ENCODE peak calls at places on chromosomes 5 and 9, in nine cellular contexts. O is right lobe of liver, M is spleen, C is tibial nerve, R is heart right ventricle, H is mammary epithelial cell, T is H1, P is hepatocyte, I is stomach. F is an unnamed sample.

GRCh38 chr9:131673531-131673930 is 66.3 kb downstream of the RAPGEF1 start:
- DNase-seq in O (no peak), M (no peak), C (no peak), R (no peak), H (no peak), T (no peak), P (no peak), I (no peak), F (no peak)

GRCh38 chr9:125752070-125752628 is 5.0 kb downstream of the PBX3 start:
- DNase-seq in O (no peak), M (no peak), C (no peak), R (no peak), H (peak; percentile 15), T (no peak), P (no peak), I (no peak), F (no peak)

GRCh38 chr5:172643392-172643871 is 2.4 kb downstream of the NEURL1B start:
- DNase-seq in O (no peak), M (peak; percentile 10), C (no peak), R (no peak), H (no peak), T (no peak), P (no peak), I (no peak), F (no peak)

GRCh38 chr5:61051267-61051666 is 106.3 kb downstream of the NDUFAF2 start:
- DNase-seq in O (no peak), M (no peak), C (no peak), R (no peak), H (peak; percentile 43), T (no peak), P (peak; percentile 20), I (no peak), F (peak; percentile 64)

GRCh38 chr5:93819666-93820065 is 78.3 kb upstream of the POU5F2 start:
- DNase-seq in O (no peak), M (no peak), C (no peak), R (no peak), H (no peak), T (no peak), P (no peak), I (no peak), F (no peak)

GRCh38 chr9:82903503-82903902 is 159.4 kb downstream of the RASEF start:
- DNase-seq in O (no peak), M (no peak), C (no peak), R (no peak), H (no peak), T (no peak), P (no peak), I (no peak), F (no peak)

GRCh38 chr9:88747768-88748167 is 212.8 kb downstream of the NXNL2 start:
- DNase-seq in O (no peak), M (peak; percentile 8), C (peak; percentile 28), R (no peak), H (peak; percentile 79), T (no peak), P (peak; percentile 83), I (no peak), F (peak; percentile 63)

GRCh38 chr5:33828611-33829286 is 63.0 kb downstream of the ADAMTS12 start:
- DNase-seq in O (no peak), M (no peak), C (no peak), R (no peak), H (no peak), T (no peak), P (no peak), I (no peak), F (no peak)

GRCh38 chr9:22229069-22229468 is 217.6 kb upstream of the DMRTA1 start:
- DNase-seq in O (no peak), M (no peak), C (no peak), R (no peak), H (no peak), T (no peak), P (no peak), I (no peak), F (no peak)

GRCh38 chr5:1983401-1983800 is 100.7 kb upstream of the IRX4 start:
- DNase-seq in O (no peak), M (no peak), C (no peak), R (no peak), H (no peak), T (no peak), P (no peak), I (no peak), F (no peak)

DNA sequence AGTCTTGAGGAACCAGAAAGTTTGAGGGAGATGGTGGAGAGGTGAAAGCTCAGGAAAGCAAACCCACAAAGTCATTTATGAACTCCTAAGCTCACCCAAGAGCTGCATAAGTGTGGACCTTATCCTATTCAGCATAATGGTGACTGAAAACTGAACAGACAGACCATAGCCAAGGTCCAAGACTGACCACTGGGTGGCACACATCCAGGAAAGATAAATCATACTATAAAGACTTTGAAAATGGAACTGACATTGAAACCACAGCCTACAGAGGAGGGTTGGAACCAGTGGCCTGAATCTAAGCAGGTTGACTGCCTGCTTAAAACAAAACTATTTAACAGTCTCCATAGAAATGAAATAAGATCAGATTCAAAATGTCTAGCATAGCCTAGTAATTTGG is 121.1 kb upstream of the RGS7BP start:
- DNase-seq in O (no peak), M (no peak), C (no peak), R (no peak), H (peak; percentile 4), T (peak; percentile 47), P (peak; percentile 44), I (no peak), F (peak; percentile 11)
- TF ChIP-seq CTCF in O (peak; percentile 26), M (no peak), C (no peak), R (no peak), H (peak; percentile 36), T (no peak), P (peak; percentile 37), I (no peak), F (peak; percentile 41)

DNA sequence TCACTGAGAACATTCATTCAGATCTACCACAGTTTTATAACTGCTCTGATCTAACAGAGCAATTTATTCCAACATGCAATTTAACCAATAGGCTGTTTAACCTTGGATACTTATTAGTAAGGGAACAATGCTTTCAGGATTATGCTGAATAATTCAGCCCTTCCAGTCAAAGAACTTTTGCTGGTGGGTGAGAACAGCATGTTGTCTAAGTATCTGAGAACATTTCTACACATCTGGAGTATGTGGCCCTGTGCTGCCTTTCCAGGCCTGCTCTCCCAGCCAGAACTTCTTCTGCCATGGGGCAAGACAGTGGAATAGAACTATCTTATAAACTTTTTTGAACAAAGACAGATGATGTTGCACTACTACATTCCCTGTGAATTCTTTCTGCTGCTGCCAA is 55.8 kb downstream of the NFIB start:
- DNase-seq in O (no peak), M (no peak), C (no peak), R (no peak), H (no peak), T (no peak), P (no peak), I (no peak), F (no peak)
- H3K4me1 ChIP-seq in O (peaks cover 23% of the 10 kb centered on the region), M (no peaks in the 10 kb centered on the region), C (peaks cover 18% of the 10 kb centered on the region), R (peaks cover 54% of the 10 kb centered on the region), H (peaks cover 35% of the 10 kb centered on the region), T (no peaks in the 10 kb centered on the region), P (peaks cover 7% of the 10 kb centered on the region), I (peaks cover 12% of the 10 kb centered on the region), F (peaks cover 18% of the 10 kb centered on the region)

DNA sequence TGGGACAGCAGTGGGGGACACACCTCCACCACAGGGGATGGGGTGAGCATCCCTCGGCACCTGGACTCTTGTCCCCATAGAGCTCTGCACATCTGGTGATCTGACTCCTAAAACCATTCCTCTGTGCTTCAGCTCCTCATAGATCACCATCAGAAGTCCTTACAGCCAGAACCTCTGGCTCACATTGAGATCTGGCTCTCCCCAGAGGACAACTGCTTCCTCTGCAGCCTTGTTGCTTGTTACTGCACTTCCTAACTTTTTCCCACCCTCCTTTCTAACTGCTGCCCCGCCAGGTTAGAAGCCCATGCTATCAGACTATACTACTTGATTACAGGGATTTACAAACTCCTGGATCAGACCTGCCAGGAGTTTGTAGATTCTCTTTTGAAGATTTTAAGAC is 64.5 kb downstream of the ARSB start:
- DNase-seq in O (no peak), M (no peak), C (no peak), R (peak; percentile 34), H (no peak), T (no peak), P (peak; percentile 56), I (no peak), F (no peak)
- TF ChIP-seq CTCF in O (no peak), M (no peak), C (no peak), R (peak; percentile 60), H (peak; percentile 62), T (peak; percentile 22), P (peak; percentile 52), I (no peak), F (peak; percentile 44)

GRCh38 chr5:135382131-135382530 is 16.9 kb downstream of the MACROH2A1 start:
- DNase-seq in O (no peak), M (no peak), C (no peak), R (no peak), H (no peak), T (no peak), P (no peak), I (no peak), F (no peak)
- H3K4me1 ChIP-seq in O (no peaks in the 10 kb centered on the region), M (peaks cover 10% of the 10 kb centered on the region), C (peaks cover 16% of the 10 kb centered on the region), R (peaks cover 57% of the 10 kb centered on the region), H (peaks cover 70% of the 10 kb centered on the region), T (no peaks in the 10 kb centered on the region), P (peaks cover 30% of the 10 kb centered on the region), I (peaks cover 28% of the 10 kb centered on the region), F (peaks cover 45% of the 10 kb centered on the region)

DNA sequence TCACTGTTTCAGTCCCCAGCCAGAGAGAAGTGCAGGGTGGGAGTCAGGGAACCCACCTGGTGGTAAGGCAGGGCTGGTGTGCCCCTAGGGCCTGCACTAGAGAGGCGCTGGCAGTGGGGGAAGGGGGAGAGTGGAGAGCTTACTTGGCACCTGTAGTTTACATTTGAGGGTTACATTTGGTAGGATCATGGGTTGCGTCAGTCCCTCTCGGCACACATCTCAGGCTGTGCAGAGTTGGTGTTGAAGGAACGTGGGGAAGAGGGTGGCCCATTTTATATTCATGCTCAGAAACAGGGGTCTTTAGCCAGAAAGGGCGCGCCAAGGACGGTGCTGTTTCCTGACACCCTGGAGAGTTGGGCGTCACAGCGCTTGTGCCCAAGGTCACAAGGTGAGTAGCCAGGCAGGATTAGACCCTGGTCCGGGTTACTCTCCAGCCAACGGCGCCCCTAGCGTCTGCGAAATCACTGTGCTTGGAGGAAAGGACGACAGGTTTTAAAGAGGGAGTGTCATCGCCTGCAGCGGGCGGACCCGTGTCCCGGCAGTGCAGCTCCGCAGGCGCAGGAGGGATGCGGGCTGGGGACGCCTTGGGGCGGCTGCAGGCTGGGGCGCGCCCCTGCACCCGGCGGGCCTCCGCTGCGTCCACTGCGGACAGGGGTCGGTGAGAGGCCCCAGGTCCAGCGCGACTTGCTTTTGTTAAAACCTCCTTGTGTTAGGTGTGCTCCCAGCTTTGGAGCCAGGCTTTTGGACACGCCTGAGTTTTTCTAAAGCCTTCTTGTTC is 272.6 kb downstream of the FANCC start:
- DNase-seq in O (no peak), M (no peak), C (no peak), R (no peak), H (no peak), T (peak; percentile 89), P (peak; percentile 81), I (peak; percentile 77), F (peak; percentile 78)
- TF ChIP-seq CTCF in O (no peak), M (no peak), C (peak; percentile 16), R (peak; percentile 54), H (no peak), T (peak; percentile 83), P (peak; percentile 61), I (no peak), F (peak; percentile 89)

F was measured in foreskin keratinocyte.